ENCODE peak calls at places on chromosomes 6 and 20, in six cellular contexts. One of them, this sample, is unnamed.

GRCh38 chr20:33663161-33664084 is 1.3 kb downstream of the C20orf144 start:
- DNase-seq in cerebellum: peak; percentile 81
- DNase-seq in HTR-8/SVneo: peak; percentile 86
- DNase-seq in sigmoid colon: peak; percentile 91
- DNase-seq in Panc1: no peak
- DNase-seq in Ammon's horn: peak; percentile 88
- DNase-seq in this sample: peak; percentile 87

GRCh38 chr6:43856005-43856765 is 86.2 kb downstream of the VEGFA start:
- DNase-seq in cerebellum: peak; percentile 85
- DNase-seq in HTR-8/SVneo: peak; percentile 40
- DNase-seq in sigmoid colon: no peak
- DNase-seq in Panc1: no peak
- DNase-seq in Ammon's horn: no peak
- DNase-seq in this sample: peak; percentile 76

GRCh38 chr6:112330071-112330876 is 16.9 kb upstream of the RFPL4B start:
- DNase-seq in cerebellum: no peak
- DNase-seq in HTR-8/SVneo: peak; percentile 44
- DNase-seq in sigmoid colon: no peak
- DNase-seq in Panc1: no peak
- DNase-seq in Ammon's horn: no peak
- DNase-seq in this sample: no peak

GRCh38 chr6:111658445-111659154 is 52.9 kb upstream of the TRAF3IP2 start:
- DNase-seq in cerebellum: no peak
- DNase-seq in HTR-8/SVneo: no peak
- DNase-seq in sigmoid colon: no peak
- DNase-seq in Panc1: no peak
- DNase-seq in Ammon's horn: peak; percentile 39
- DNase-seq in this sample: no peak

GRCh38 chr6:2764610-2765165 is 505 bp upstream of the WRNIP1 start:
- DNase-seq in cerebellum: peak; percentile 76
- DNase-seq in HTR-8/SVneo: peak; percentile 49
- DNase-seq in sigmoid colon: peak; percentile 75
- DNase-seq in Panc1: no peak
- DNase-seq in Ammon's horn: peak; percentile 83
- DNase-seq in this sample: peak; percentile 68

GRCh38 chr6:85015396-85015990 is 251.1 kb upstream of the TBX18 start:
- DNase-seq in cerebellum: no peak
- DNase-seq in HTR-8/SVneo: peak; percentile 20
- DNase-seq in sigmoid colon: no peak
- DNase-seq in Panc1: peak; percentile 4
- DNase-seq in Ammon's horn: peak; percentile 5
- DNase-seq in this sample: peak; percentile 52

GRCh38 chr6:42436825-42437224 is 14.9 kb downstream of the TRERF1 start:
- DNase-seq in cerebellum: no peak
- DNase-seq in HTR-8/SVneo: no peak
- DNase-seq in sigmoid colon: no peak
- DNase-seq in Panc1: no peak
- DNase-seq in Ammon's horn: no peak
- DNase-seq in this sample: no peak

GRCh38 chr6:40436685-40437604 is 150.2 kb downstream of the LRFN2 start:
- DNase-seq in cerebellum: no peak
- DNase-seq in HTR-8/SVneo: no peak
- DNase-seq in sigmoid colon: no peak
- DNase-seq in Panc1: no peak
- DNase-seq in Ammon's horn: peak; percentile 56
- DNase-seq in this sample: no peak

GRCh38 chr20:24804481-24805206 is 144.4 kb upstream of the CST7 start:
- DNase-seq in cerebellum: no peak
- DNase-seq in HTR-8/SVneo: no peak
- DNase-seq in sigmoid colon: no peak
- DNase-seq in Panc1: no peak
- DNase-seq in Ammon's horn: no peak
- DNase-seq in this sample: no peak

GRCh38 chr6:162226810-162227209 is 500.8 kb downstream of the PRKN start:
- DNase-seq in cerebellum: no peak
- DNase-seq in HTR-8/SVneo: no peak
- DNase-seq in sigmoid colon: no peak
- DNase-seq in Panc1: no peak
- DNase-seq in Ammon's horn: no peak
- DNase-seq in this sample: no peak

GRCh38 chr6:137845460-137845859 is 21.6 kb upstream of the TNFAIP3 start:
- DNase-seq in cerebellum: no peak
- DNase-seq in HTR-8/SVneo: no peak
- DNase-seq in sigmoid colon: no peak
- DNase-seq in Panc1: no peak
- DNase-seq in Ammon's horn: no peak
- DNase-seq in this sample: no peak

GRCh38 chr20:63365601-63366509 is 4.7 kb upstream of the CHRNA4 start:
- DNase-seq in cerebellum: no peak
- DNase-seq in HTR-8/SVneo: no peak
- DNase-seq in sigmoid colon: no peak
- DNase-seq in Panc1: no peak
- DNase-seq in Ammon's horn: no peak
- DNase-seq in this sample: no peak

GRCh38 chr6:3490622-3490980 is 33.8 kb upstream of the SLC22A23 start:
- DNase-seq in cerebellum: no peak
- DNase-seq in HTR-8/SVneo: no peak
- DNase-seq in sigmoid colon: no peak
- DNase-seq in Panc1: no peak
- DNase-seq in Ammon's horn: no peak
- DNase-seq in this sample: no peak

GRCh38 chr20:2751868-2752630 is 48.4 kb downstream of the CPXM1 start:
- DNase-seq in cerebellum: no peak
- DNase-seq in HTR-8/SVneo: no peak
- DNase-seq in sigmoid colon: peak; percentile 71
- DNase-seq in Panc1: no peak
- DNase-seq in Ammon's horn: no peak
- DNase-seq in this sample: no peak

GRCh38 chr6:113383701-113384100 is 473.4 kb upstream of the MARCKS start:
- DNase-seq in cerebellum: no peak
- DNase-seq in HTR-8/SVneo: no peak
- DNase-seq in sigmoid colon: no peak
- DNase-seq in Panc1: no peak
- DNase-seq in Ammon's horn: no peak
- DNase-seq in this sample: no peak

GRCh38 chr6:26536571-26537159 is 1.5 kb upstream of the HMGN4 start:
- DNase-seq in cerebellum: peak; percentile 41
- DNase-seq in HTR-8/SVneo: no peak
- DNase-seq in sigmoid colon: peak; percentile 75
- DNase-seq in Panc1: no peak
- DNase-seq in Ammon's horn: peak; percentile 30
- DNase-seq in this sample: peak; percentile 72

GRCh38 chr6:138105880-138106664 is 1.1 kb downstream of the PERP start:
- DNase-seq in cerebellum: peak; percentile 27
- DNase-seq in HTR-8/SVneo: no peak
- DNase-seq in sigmoid colon: no peak
- DNase-seq in Panc1: no peak
- DNase-seq in Ammon's horn: no peak
- DNase-seq in this sample: peak; percentile 17

GRCh38 chr20:48823476-48823875 is 4.3 kb downstream of the PREX1 start:
- DNase-seq in cerebellum: no peak
- DNase-seq in HTR-8/SVneo: no peak
- DNase-seq in sigmoid colon: no peak
- DNase-seq in Panc1: no peak
- DNase-seq in Ammon's horn: no peak
- DNase-seq in this sample: no peak

GRCh38 chr6:27136077-27136644 is 111.3 kb upstream of the PRSS16 start:
- DNase-seq in cerebellum: no peak
- DNase-seq in HTR-8/SVneo: no peak
- DNase-seq in sigmoid colon: no peak
- DNase-seq in Panc1: no peak
- DNase-seq in Ammon's horn: no peak
- DNase-seq in this sample: no peak

GRCh38 chr6:133169901-133170300 is 71.3 kb upstream of the EYA4 start:
- DNase-seq in cerebellum: no peak
- DNase-seq in HTR-8/SVneo: no peak
- DNase-seq in sigmoid colon: no peak
- DNase-seq in Panc1: no peak
- DNase-seq in Ammon's horn: no peak
- DNase-seq in this sample: no peak

GRCh38 chr6:161101517-161101916 is 109.9 kb downstream of the MAP3K4 start:
- DNase-seq in cerebellum: peak; percentile 25
- DNase-seq in HTR-8/SVneo: no peak
- DNase-seq in sigmoid colon: no peak
- DNase-seq in Panc1: no peak
- DNase-seq in Ammon's horn: peak; percentile 63
- DNase-seq in this sample: peak; percentile 31

GRCh38 chr20:64057628-64058498 is 5.1 kb upstream of the TCEA2 start:
- DNase-seq in cerebellum: peak; percentile 85
- DNase-seq in HTR-8/SVneo: peak; percentile 95
- DNase-seq in sigmoid colon: peak; percentile 82
- DNase-seq in Panc1: no peak
- DNase-seq in Ammon's horn: peak; percentile 68
- DNase-seq in this sample: peak; percentile 91